ENCODE peak calls at places on chromosomes 1 and 21, in six cellular contexts. V is foreskin keratinocyte; D is heart left ventricle; Y is T-cell; G is left cardiac atrium; J is activated CD8-positive, alpha-beta T cell treated with anti-CD3 and anti-CD28 coated beads for 36 hours. L is an unnamed sample.

GRCh38 chr1:91883470-91883869 is 2.5 kb downstream of the TGFBR3 start:
- ATAC-seq in D (no peak), Y (no peak), V (no peak), J (no peak), G (no peak), L (no peak)

GRCh38 chr1:200974711-200975110 is 48.8 kb downstream of the KIF21B start:
- ATAC-seq in J (no peak), D (no peak), Y (no peak), G (no peak), V (no peak), L (no peak)

GRCh38 chr1:183958958-183959357 is 78.6 kb downstream of the COLGALT2 start:
- ATAC-seq in J (no peak), D (peak), G (peak), Y (no peak), V (no peak), L (no peak)

GRCh38 chr1:198497326-198498220 is 42.9 kb downstream of the ATP6V1G3 start:
- ATAC-seq in G (peak), V (peak), Y (no peak), D (peak), J (peak), L (peak)

GRCh38 chr1:172742599-172743500 is 83.9 kb downstream of the FASLG start:
- ATAC-seq in G (no peak), J (no peak), D (no peak), Y (no peak), V (peak), L (no peak)

GRCh38 chr1:14494931-14495330 is 103.6 kb upstream of the KAZN start:
- ATAC-seq in Y (no peak), V (no peak), G (no peak), D (no peak), J (no peak), L (no peak)

GRCh38 chr1:167103236-167103894 is 9.5 kb downstream of the STYXL2 start:
- ATAC-seq in J (peak), Y (peak), G (no peak), D (no peak), V (peak), L (no peak)

GRCh38 chr1:94973271-94973922 is 46.5 kb upstream of the CNN3 start:
- ATAC-seq in D (peak), J (no peak), Y (no peak), G (peak), V (no peak), L (no peak)

GRCh38 chr1:100597069-100597741 is 59.3 kb downstream of the GPR88 start:
- ATAC-seq in Y (no peak), J (no peak), V (no peak), D (no peak), G (peak), L (no peak)

GRCh38 chr1:232238009-232238408 is 391.9 kb downstream of the SIPA1L2 start:
- ATAC-seq in D (no peak), Y (no peak), G (no peak), J (no peak), V (no peak), L (no peak)

GRCh38 chr21:29155118-29155932 is 24.9 kb downstream of the MAP3K7CL start:
- ATAC-seq in G (peak), D (peak), J (no peak), Y (no peak), V (peak), L (no peak)

GRCh38 chr1:111139956-111140679 is at the start of the genes CEPT1 and DRAM2:
- ATAC-seq in Y (peak), G (peak), V (peak), J (peak), D (peak), L (peak)

GRCh38 chr1:81525085-81525484 is 275.6 kb upstream of the ADGRL2 start:
- ATAC-seq in G (no peak), Y (no peak), J (no peak), D (no peak), V (no peak), L (no peak)

GRCh38 chr1:40627987-40628902 is 37.2 kb downstream of the RIMS3 start:
- ATAC-seq in Y (peak), G (no peak), D (no peak), V (peak), J (peak), L (peak)

GRCh38 chr1:229155472-229155871 is 115.4 kb upstream of the RAB4A start:
- ATAC-seq in Y (peak), G (peak), D (peak), V (no peak), J (peak), L (peak)

GRCh38 chr1:30901798-30902652 is 6.5 kb downstream of the SDC3 start:
- ATAC-seq in Y (no peak), V (no peak), J (no peak), D (peak), G (peak), L (no peak)

GRCh38 chr1:147556643-147557042 is 15.3 kb downstream of the BCL9 start:
- ATAC-seq in J (no peak), V (no peak), G (no peak), D (no peak), Y (no peak), L (no peak)

GRCh38 chr1:110916669-110917306 is 43.8 kb downstream of the CD53 start:
- ATAC-seq in V (peak), G (no peak), D (no peak), J (peak), Y (peak), L (no peak)

GRCh38 chr21:41475714-41476405 is 32.1 kb downstream of the TMPRSS2 start:
- ATAC-seq in Y (no peak), D (no peak), J (no peak), V (no peak), G (no peak), L (no peak)

GRCh38 chr1:224226849-224227502 is 43.9 kb downstream of the DEGS1 start:
- ATAC-seq in Y (no peak), D (no peak), V (no peak), G (no peak), J (no peak), L (no peak)

GRCh38 chr1:28928306-28928987 is 14.1 kb downstream of the EPB41 start:
- ATAC-seq in V (no peak), J (peak), D (peak), Y (peak), G (peak), L (peak)

L was measured in stimulated activated memory B cell treated with anti-CD40 and anti-IgM and Interleukin-4, amounts not matched to agents 10 μg/mL and 1 μg/mL and 100 μg/mL, for 72 hours.